ENCODE peak calls at places on chromosomes 5 and 9, in ten cellular contexts. O is AG10803, D is heart right ventricle, Z is suprapubic skin, X is upper lobe of right lung, C is K562, E is B cell, Y is H1, T is neural crest cell, K is GM13977. F is an unnamed sample.

GRCh38 chr9:70142101-70142500 is 98.5 kb downstream of the MAMDC2 start:
- DNase-seq in O (no peak), D (no peak), Z (no peak), X (no peak), C (no peak), E (no peak), Y (no peak), T (no peak), K (no peak), F (no peak)

GRCh38 chr5:133818031-133818431 is 150.4 kb downstream of the C5orf15 start:
- DNase-seq in O (peak), D (peak), Z (peak), X (no peak), C (no peak), E (no peak), Y (no peak), T (no peak), K (no peak), F (no peak)

GRCh38 chr9:5529683-5530221 is 19.4 kb downstream of the PDCD1LG2 start:
- DNase-seq in O (no peak), D (no peak), Z (no peak), X (no peak), C (no peak), E (no peak), Y (no peak), T (no peak), K (no peak), F (no peak)

GRCh38 chr9:112271466-112272098 is 61.8 kb downstream of the PTBP3 start:
- DNase-seq in O (no peak), D (no peak), Z (no peak), X (no peak), C (no peak), E (no peak), Y (no peak), T (no peak), K (no peak), F (no peak)

GRCh38 chr9:16524823-16525222 is 345.6 kb downstream of the BNC2 start:
- DNase-seq in O (no peak), D (no peak), Z (no peak), X (no peak), C (no peak), E (no peak), Y (no peak), T (no peak), K (no peak), F (no peak)

GRCh38 chr5:172569862-172570558 is 71.1 kb upstream of the NEURL1B start:
- DNase-seq in O (no peak), D (no peak), Z (no peak), X (no peak), C (no peak), E (no peak), Y (no peak), T (no peak), K (no peak), F (no peak)

GRCh38 chr9:126516936-126517750 is 96.6 kb upstream of the LMX1B start:
- DNase-seq in O (peak), D (peak), Z (peak), X (peak), C (no peak), E (peak), Y (no peak), T (peak), K (peak), F (no peak)

GRCh38 chr5:14901462-14902051 is 30.0 kb upstream of the ANKH start:
- DNase-seq in O (peak), D (no peak), Z (no peak), X (no peak), C (peak), E (no peak), Y (no peak), T (no peak), K (no peak), F (no peak)

GRCh38 chr5:58932057-58932594 is 349.3 kb downstream of the RAB3C start:
- DNase-seq in O (no peak), D (no peak), Z (no peak), X (no peak), C (no peak), E (no peak), Y (no peak), T (no peak), K (no peak), F (no peak)

GRCh38 chr5:60810438-60811085 is 33.5 kb downstream of the ELOVL7 start:
- DNase-seq in O (peak), D (no peak), Z (no peak), X (no peak), C (no peak), E (no peak), Y (no peak), T (no peak), K (no peak), F (no peak)

GRCh38 chr9:96423322-96423984 is 5.3 kb upstream of the ZNF367 start:
- DNase-seq in O (no peak), D (no peak), Z (no peak), X (no peak), C (peak), E (no peak), Y (no peak), T (no peak), K (no peak), F (no peak)

GRCh38 chr9:70315389-70315788 is 56.6 kb downstream of the SMC5 start:
- DNase-seq in O (peak), D (no peak), Z (no peak), X (no peak), C (no peak), E (no peak), Y (no peak), T (no peak), K (no peak), F (no peak)

GRCh38 chr9:86241216-86241615 is 18.2 kb downstream of the C9orf153 start:
- DNase-seq in O (no peak), D (no peak), Z (no peak), X (no peak), C (no peak), E (no peak), Y (no peak), T (no peak), K (no peak), F (no peak)

GRCh38 chr5:128254789-128255188 is 171.2 kb downstream of the SLC12A2 start:
- DNase-seq in O (no peak), D (no peak), Z (no peak), X (no peak), C (no peak), E (no peak), Y (no peak), T (no peak), K (no peak), F (no peak)

GRCh38 chr5:149455889-149456409 is 76.9 kb upstream of the IL17B start:
- DNase-seq in O (peak), D (peak), Z (no peak), X (no peak), C (peak), E (no peak), Y (no peak), T (no peak), K (no peak), F (no peak)

GRCh38 chr9:27204578-27204977 is 92.4 kb downstream of the EQTN start:
- DNase-seq in O (no peak), D (no peak), Z (no peak), X (no peak), C (no peak), E (no peak), Y (no peak), T (no peak), K (no peak), F (no peak)

GRCh38 chr9:134505032-134505431 is 136.6 kb upstream of the COL5A1 start:
- DNase-seq in O (no peak), D (no peak), Z (no peak), X (peak), C (no peak), E (no peak), Y (no peak), T (no peak), K (no peak), F (no peak)

GRCh38 chr5:140800816-140801493 is at the start of gene PCDHA3:
- DNase-seq in O (peak), D (no peak), Z (no peak), X (no peak), C (no peak), E (no peak), Y (no peak), T (no peak), K (no peak), F (no peak)

GRCh38 chr9:103364753-103365152 is 369.6 kb downstream of the CYLC2 start:
- DNase-seq in O (peak), D (no peak), Z (no peak), X (no peak), C (no peak), E (no peak), Y (no peak), T (no peak), K (no peak), F (no peak)

GRCh38 chr9:114231218-114232090 is 76.1 kb downstream of the COL27A1 start:
- DNase-seq in O (no peak), D (no peak), Z (no peak), X (no peak), C (no peak), E (no peak), Y (no peak), T (no peak), K (no peak), F (no peak)

GRCh38 chr9:114236391-114237138 is 81.2 kb downstream of the COL27A1 start:
- DNase-seq in O (peak), D (no peak), Z (no peak), X (no peak), C (no peak), E (no peak), Y (no peak), T (no peak), K (no peak), F (no peak)

GRCh38 chr9:114232091-114232440 is 76.7 kb downstream of the COL27A1 start:
- DNase-seq in O (no peak), D (no peak), Z (no peak), X (no peak), C (no peak), E (no peak), Y (no peak), T (no peak), K (no peak), F (no peak)

GRCh38 chr9:114235113-114235589 is 79.8 kb downstream of the COL27A1 start:
- DNase-seq in O (no peak), D (no peak), Z (no peak), X (no peak), C (no peak), E (no peak), Y (no peak), T (no peak), K (no peak), F (no peak)

GRCh38 chr9:114233806-114234205 is 78.5 kb downstream of the COL27A1 start:
- DNase-seq in O (no peak), D (peak), Z (no peak), X (no peak), C (no peak), E (no peak), Y (no peak), T (no peak), K (no peak), F (no peak)
- TF ChIP-seq CTCF in O (no peak), D (no peak), Z (no peak), X (no peak), C (no peak), E (no peak), Y (no peak), T (no peak), K (no peak), F (no peak)

GRCh38 chr5:92911293-92911692 is 669.7 kb downstream of the NR2F1-AS1 start:
- DNase-seq in O (no peak), D (no peak), Z (no peak), X (no peak), C (no peak), E (no peak), Y (no peak), T (no peak), K (no peak), F (no peak)

GRCh38 chr5:92917044-92917443 is 664.0 kb downstream of the NR2F1-AS1 start:
- DNase-seq in O (peak), D (no peak), Z (no peak), X (no peak), C (no peak), E (no peak), Y (no peak), T (no peak), K (no peak), F (no peak)

GRCh38 chr5:92911851-92912250 is 669.2 kb downstream of the NR2F1-AS1 start:
- DNase-seq in O (no peak), D (no peak), Z (no peak), X (no peak), C (no peak), E (no peak), Y (no peak), T (no peak), K (no peak), F (no peak)

GRCh38 chr5:92912280-92912679 is 668.7 kb downstream of the NR2F1-AS1 start:
- DNase-seq in O (no peak), D (no peak), Z (no peak), X (no peak), C (no peak), E (no peak), Y (no peak), T (no peak), K (no peak), F (no peak)

DNA sequence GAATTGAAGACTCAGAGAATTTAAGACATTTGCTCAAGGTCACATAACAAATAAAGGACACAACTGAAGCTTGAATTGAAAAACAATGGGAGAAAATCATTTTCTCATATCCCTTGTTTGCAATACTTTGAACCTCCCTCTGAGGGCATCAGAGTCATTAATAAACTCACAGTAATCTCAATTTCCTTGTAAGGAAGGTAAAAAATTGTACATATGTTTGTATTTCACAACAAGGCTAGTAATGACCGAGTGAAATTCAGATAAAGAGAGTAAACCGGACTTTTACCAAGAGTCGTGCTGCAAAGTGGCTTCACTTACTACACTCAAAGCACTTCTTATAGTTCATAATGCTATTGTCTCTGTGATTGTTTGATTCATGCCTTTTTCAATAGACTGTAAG is 665.0 kb downstream of the NR2F1-AS1 start:
- DNase-seq in O (peak), D (no peak), Z (no peak), X (no peak), C (no peak), E (no peak), Y (no peak), T (no peak), K (no peak), F (no peak)
- TF ChIP-seq CTCF in O (peak), D (no peak), Z (no peak), X (peak), C (no peak), E (no peak), Y (no peak), T (no peak), K (no peak), F (no peak)

DNA sequence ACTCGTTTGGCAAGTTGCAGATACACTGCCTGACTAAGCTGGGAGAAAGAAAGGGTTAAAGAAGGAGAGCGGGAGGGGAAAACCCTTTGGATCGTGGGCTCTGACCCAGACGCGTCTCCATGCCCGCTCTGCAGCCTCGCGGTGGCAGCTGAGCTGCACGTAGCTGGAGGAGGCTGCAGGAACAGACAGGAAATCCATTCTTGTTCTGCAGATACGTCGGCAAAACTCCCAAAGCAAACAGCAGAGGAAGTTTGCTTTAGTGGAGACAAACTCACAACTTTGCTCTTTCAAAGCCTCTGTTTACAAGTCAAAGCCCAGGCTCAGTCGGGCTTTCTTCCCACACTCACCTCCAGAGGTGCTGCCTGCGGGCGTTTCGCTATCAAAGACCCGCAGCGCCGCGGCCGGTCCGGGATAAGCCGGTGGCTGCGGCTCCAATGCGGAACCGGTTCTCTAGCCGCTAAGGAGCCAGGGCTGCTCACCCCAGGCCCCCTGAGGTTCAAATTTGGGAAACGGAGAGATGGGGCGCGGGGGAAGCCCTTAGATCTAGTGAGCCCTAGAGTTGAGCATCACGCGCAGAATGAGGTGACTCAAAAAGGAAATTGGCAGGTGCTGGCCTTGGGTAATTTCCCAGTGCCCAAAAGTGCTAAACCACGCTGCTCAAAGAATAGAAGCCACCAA is 60.7 kb downstream of the MAT2B start:
- DNase-seq in O (peak), D (no peak), Z (no peak), X (peak), C (no peak), E (no peak), Y (no peak), T (peak), K (no peak), F (peak)
- TF ChIP-seq CTCF in O (no peak), D (no peak), Z (no peak), X (no peak), C (no peak), E (no peak), Y (no peak), T (no peak), K (no peak), F (no peak)

DNA sequence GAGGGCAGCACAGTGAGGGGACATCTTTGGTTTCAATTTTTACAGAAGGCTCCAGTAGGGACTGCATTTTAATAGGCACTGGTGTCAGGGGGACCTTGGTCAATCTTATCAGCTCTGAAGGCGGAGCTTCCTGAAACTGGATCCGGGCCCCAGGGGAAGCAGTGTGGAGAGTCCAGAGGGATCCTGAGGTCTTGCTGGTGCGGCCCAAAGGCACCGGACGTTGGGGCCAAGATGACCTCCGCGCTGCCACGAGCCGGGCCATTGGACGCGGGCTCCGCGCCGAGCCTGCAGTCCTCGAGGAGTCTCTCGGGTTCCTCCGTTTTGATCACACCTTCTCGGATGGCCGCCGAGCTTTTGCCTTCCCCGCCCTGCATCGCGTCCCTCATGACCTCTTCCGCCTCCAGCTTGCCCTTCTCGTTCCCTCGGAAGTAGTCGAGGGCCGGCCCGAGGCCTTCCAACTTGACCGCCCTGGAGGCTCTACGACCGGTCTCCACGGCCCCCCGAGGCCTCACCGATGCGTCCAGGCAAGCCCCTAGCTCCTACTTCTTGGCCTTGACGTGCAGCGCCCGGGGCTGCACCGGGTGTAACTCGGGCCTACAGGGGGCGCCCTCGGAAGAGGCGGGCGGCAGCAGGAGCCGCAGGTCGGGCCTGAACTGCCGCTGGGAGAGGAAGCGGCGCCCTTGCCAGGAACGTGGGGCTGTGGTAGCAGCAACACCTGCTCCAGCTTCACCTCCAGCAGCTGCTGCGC is 18.8 kb downstream of the C5orf52 start:
- DNase-seq in O (peak), D (no peak), Z (no peak), X (no peak), C (no peak), E (peak), Y (no peak), T (no peak), K (no peak), F (no peak)
- TF ChIP-seq CTCF in O (peak), D (no peak), Z (no peak), X (no peak), C (no peak), E (peak), Y (peak), T (no peak), K (no peak), F (no peak)

DNA sequence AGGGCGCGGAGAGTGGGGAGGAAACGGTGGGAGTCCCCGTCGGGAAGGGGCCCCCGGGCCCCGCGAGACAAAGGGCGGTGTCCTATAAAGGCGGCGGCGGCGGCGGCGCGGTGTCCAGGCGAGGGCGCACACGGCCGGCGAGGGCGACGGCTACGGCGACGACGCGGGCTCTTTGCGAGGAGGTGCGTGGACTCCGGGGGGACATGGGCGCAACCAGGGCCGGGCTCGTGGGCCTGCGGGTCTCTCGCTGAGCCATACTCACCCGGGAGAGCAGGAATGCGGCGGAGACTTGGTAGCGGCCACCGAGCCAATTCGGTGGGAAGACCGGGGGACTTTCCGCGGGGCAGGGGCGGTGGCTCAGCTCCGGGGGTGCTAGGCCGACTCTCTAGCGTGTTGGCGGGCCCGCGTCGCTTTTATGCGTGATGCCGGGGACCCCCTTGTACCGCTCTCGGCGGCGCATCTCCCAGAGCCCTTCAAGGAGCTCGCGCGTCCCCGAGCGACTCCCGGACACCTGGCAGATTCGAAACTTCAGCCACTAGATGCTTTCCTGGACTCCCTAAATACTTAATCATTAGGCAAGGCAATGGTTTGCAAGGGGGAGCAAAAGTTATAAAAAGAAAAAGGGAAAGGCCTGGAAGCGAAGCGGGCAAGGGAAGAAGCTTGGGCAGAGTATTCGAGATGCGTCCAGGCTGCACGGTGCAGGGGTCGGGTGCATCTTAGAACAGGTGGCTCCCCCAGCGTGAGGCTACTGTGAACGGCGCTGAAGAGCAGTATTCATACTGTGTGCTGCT is 5.9 kb upstream of the TAL2 start:
- DNase-seq in O (no peak), D (peak), Z (no peak), X (no peak), C (peak), E (peak), Y (no peak), T (peak), K (peak), F (peak)
- TF ChIP-seq CTCF in O (no peak), D (peak), Z (no peak), X (no peak), C (peak), E (peak), Y (peak), T (peak), K (peak), F (no peak)

GRCh38 chr9:124855944-124856773 is 2.9 kb downstream of the WDR38 start:
- DNase-seq in O (no peak), D (no peak), Z (no peak), X (no peak), C (peak), E (no peak), Y (no peak), T (no peak), K (no peak), F (peak)
- TF ChIP-seq CTCF in O (peak), D (no peak), Z (no peak), X (no peak), C (peak), E (no peak), Y (peak), T (peak), K (peak), F (peak)

GRCh38 chr5:54379590-54379989 is 69.2 kb upstream of the ARL15 start:
- DNase-seq in O (no peak), D (no peak), Z (no peak), X (no peak), C (no peak), E (no peak), Y (no peak), T (no peak), K (peak), F (no peak)
- TF ChIP-seq CTCF in O (no peak), D (no peak), Z (no peak), X (no peak), C (no peak), E (no peak), Y (no peak), T (no peak), K (peak), F (no peak)